ENCODE peak calls at places on chromosomes 7 and 10, in eight cellular contexts. One of them, this sample, is unnamed.

GRCh38 chr7:41333506-41333905 is 369.4 kb downstream of the INHBA start:
- DNase-seq in fibroblast of mammary gland: peak
- DNase-seq in EL: peak
- DNase-seq in skeletal muscle cell: peak
- DNase-seq in H54: no peak
- DNase-seq in NCI-H2171: peak
- DNase-seq in anterior cingulate cortex: no peak
- DNase-seq in pancreas: no peak
- DNase-seq in this sample: no peak

GRCh38 chr7:107924841-107925490 is 34.0 kb downstream of the DLD start:
- DNase-seq in fibroblast of mammary gland: no peak
- DNase-seq in EL: no peak
- DNase-seq in skeletal muscle cell: no peak
- DNase-seq in H54: no peak
- DNase-seq in NCI-H2171: no peak
- DNase-seq in anterior cingulate cortex: no peak
- DNase-seq in pancreas: no peak
- DNase-seq in this sample: no peak

GRCh38 chr10:77005901-77006300 is 631.7 kb downstream of the KCNMA1 start:
- DNase-seq in fibroblast of mammary gland: no peak
- DNase-seq in EL: no peak
- DNase-seq in skeletal muscle cell: no peak
- DNase-seq in H54: no peak
- DNase-seq in NCI-H2171: no peak
- DNase-seq in anterior cingulate cortex: no peak
- DNase-seq in pancreas: no peak
- DNase-seq in this sample: no peak

GRCh38 chr7:151388007-151388297 is 21.9 kb downstream of the WDR86 start:
- DNase-seq in fibroblast of mammary gland: no peak
- DNase-seq in EL: no peak
- DNase-seq in skeletal muscle cell: no peak
- DNase-seq in H54: no peak
- DNase-seq in NCI-H2171: no peak
- DNase-seq in anterior cingulate cortex: no peak
- DNase-seq in pancreas: no peak
- DNase-seq in this sample: no peak

GRCh38 chr7:7562736-7563135 is 3.9 kb upstream of the MIOS start:
- DNase-seq in fibroblast of mammary gland: peak
- DNase-seq in EL: no peak
- DNase-seq in skeletal muscle cell: peak
- DNase-seq in H54: no peak
- DNase-seq in NCI-H2171: no peak
- DNase-seq in anterior cingulate cortex: no peak
- DNase-seq in pancreas: no peak
- DNase-seq in this sample: no peak

GRCh38 chr10:90856261-90856660 is 1.6 kb downstream of the HTR7 start:
- DNase-seq in fibroblast of mammary gland: peak
- DNase-seq in EL: peak
- DNase-seq in skeletal muscle cell: no peak
- DNase-seq in H54: no peak
- DNase-seq in NCI-H2171: no peak
- DNase-seq in anterior cingulate cortex: no peak
- DNase-seq in pancreas: no peak
- DNase-seq in this sample: no peak

GRCh38 chr7:116218051-116218645 is 7.8 kb downstream of the TES start:
- DNase-seq in fibroblast of mammary gland: peak
- DNase-seq in EL: peak
- DNase-seq in skeletal muscle cell: peak
- DNase-seq in H54: no peak
- DNase-seq in NCI-H2171: no peak
- DNase-seq in anterior cingulate cortex: no peak
- DNase-seq in pancreas: no peak
- DNase-seq in this sample: no peak

GRCh38 chr7:21413502-21413901 is 14.4 kb upstream of the SP4 start:
- DNase-seq in fibroblast of mammary gland: no peak
- DNase-seq in EL: no peak
- DNase-seq in skeletal muscle cell: no peak
- DNase-seq in H54: no peak
- DNase-seq in NCI-H2171: no peak
- DNase-seq in anterior cingulate cortex: no peak
- DNase-seq in pancreas: no peak
- DNase-seq in this sample: no peak

GRCh38 chr10:10010397-10010796 is 1007.3 kb upstream of the CELF2 start:
- DNase-seq in fibroblast of mammary gland: no peak
- DNase-seq in EL: no peak
- DNase-seq in skeletal muscle cell: no peak
- DNase-seq in H54: no peak
- DNase-seq in NCI-H2171: no peak
- DNase-seq in anterior cingulate cortex: no peak
- DNase-seq in pancreas: no peak
- DNase-seq in this sample: no peak

GRCh38 chr10:34121974-34122282 is 693.2 kb downstream of the PARD3 start:
- DNase-seq in fibroblast of mammary gland: no peak
- DNase-seq in EL: no peak
- DNase-seq in skeletal muscle cell: no peak
- DNase-seq in H54: no peak
- DNase-seq in NCI-H2171: no peak
- DNase-seq in anterior cingulate cortex: no peak
- DNase-seq in pancreas: no peak
- DNase-seq in this sample: no peak

GRCh38 chr7:76292206-76292573 is 10.3 kb upstream of the HSPB1 start:
- DNase-seq in fibroblast of mammary gland: peak
- DNase-seq in EL: no peak
- DNase-seq in skeletal muscle cell: no peak
- DNase-seq in H54: no peak
- DNase-seq in NCI-H2171: no peak
- DNase-seq in anterior cingulate cortex: no peak
- DNase-seq in pancreas: no peak
- DNase-seq in this sample: no peak

GRCh38 chr10:43221419-43222293 is 45.2 kb downstream of the RASGEF1A start:
- DNase-seq in fibroblast of mammary gland: no peak
- DNase-seq in EL: no peak
- DNase-seq in skeletal muscle cell: no peak
- DNase-seq in H54: no peak
- DNase-seq in NCI-H2171: no peak
- DNase-seq in anterior cingulate cortex: no peak
- DNase-seq in pancreas: peak
- DNase-seq in this sample: no peak

GRCh38 chr7:115327326-115327725 is 405.4 kb downstream of the MDFIC start:
- DNase-seq in fibroblast of mammary gland: no peak
- DNase-seq in EL: no peak
- DNase-seq in skeletal muscle cell: no peak
- DNase-seq in H54: no peak
- DNase-seq in NCI-H2171: no peak
- DNase-seq in anterior cingulate cortex: no peak
- DNase-seq in pancreas: no peak
- DNase-seq in this sample: no peak

GRCh38 chr10:118045842-118046490 is 775 bp downstream of the RAB11FIP2 start:
- DNase-seq in fibroblast of mammary gland: peak
- DNase-seq in EL: peak
- DNase-seq in skeletal muscle cell: no peak
- DNase-seq in H54: peak
- DNase-seq in NCI-H2171: peak
- DNase-seq in anterior cingulate cortex: peak
- DNase-seq in pancreas: no peak
- DNase-seq in this sample: no peak

GRCh38 chr10:110762849-110763211 is 108.9 kb upstream of the PDCD4 start:
- DNase-seq in fibroblast of mammary gland: no peak
- DNase-seq in EL: no peak
- DNase-seq in skeletal muscle cell: no peak
- DNase-seq in H54: no peak
- DNase-seq in NCI-H2171: no peak
- DNase-seq in anterior cingulate cortex: no peak
- DNase-seq in pancreas: no peak
- DNase-seq in this sample: no peak

GRCh38 chr10:76303682-76304316 is 872.4 kb downstream of the LRMDA start:
- DNase-seq in fibroblast of mammary gland: peak
- DNase-seq in EL: peak
- DNase-seq in skeletal muscle cell: peak
- DNase-seq in H54: peak
- DNase-seq in NCI-H2171: peak
- DNase-seq in anterior cingulate cortex: peak
- DNase-seq in pancreas: peak
- DNase-seq in this sample: no peak

GRCh38 chr10:121455377-121455776 is 142.9 kb downstream of the FGFR2 start:
- DNase-seq in fibroblast of mammary gland: no peak
- DNase-seq in EL: no peak
- DNase-seq in skeletal muscle cell: no peak
- DNase-seq in H54: no peak
- DNase-seq in NCI-H2171: no peak
- DNase-seq in anterior cingulate cortex: no peak
- DNase-seq in pancreas: no peak
- DNase-seq in this sample: no peak

GRCh38 chr10:78899996-78900714 is 168.6 kb upstream of the ZMIZ1 start:
- DNase-seq in fibroblast of mammary gland: peak
- DNase-seq in EL: no peak
- DNase-seq in skeletal muscle cell: peak
- DNase-seq in H54: no peak
- DNase-seq in NCI-H2171: no peak
- DNase-seq in anterior cingulate cortex: no peak
- DNase-seq in pancreas: no peak
- DNase-seq in this sample: no peak

GRCh38 chr7:32219416-32219815 is 149.2 kb upstream of the PDE1C start:
- DNase-seq in fibroblast of mammary gland: no peak
- DNase-seq in EL: no peak
- DNase-seq in skeletal muscle cell: no peak
- DNase-seq in H54: no peak
- DNase-seq in NCI-H2171: no peak
- DNase-seq in anterior cingulate cortex: no peak
- DNase-seq in pancreas: no peak
- DNase-seq in this sample: no peak

GRCh38 chr10:29554660-29555059 is 80.1 kb downstream of the SVIL start:
- DNase-seq in fibroblast of mammary gland: peak
- DNase-seq in EL: peak
- DNase-seq in skeletal muscle cell: no peak
- DNase-seq in H54: peak
- DNase-seq in NCI-H2171: no peak
- DNase-seq in anterior cingulate cortex: no peak
- DNase-seq in pancreas: no peak
- DNase-seq in this sample: no peak

GRCh38 chr10:85508159-85508558 is 858.4 kb downstream of the GRID1 start:
- DNase-seq in fibroblast of mammary gland: peak
- DNase-seq in EL: no peak
- DNase-seq in skeletal muscle cell: peak
- DNase-seq in H54: no peak
- DNase-seq in NCI-H2171: no peak
- DNase-seq in anterior cingulate cortex: no peak
- DNase-seq in pancreas: no peak
- DNase-seq in this sample: no peak